ENCODE peak calls at places on chromosome 7, in five cellular contexts. T, X, R, A and J are unnamed samples.

GRCh38 chr7:500521-501420 is 18.9 kb downstream of the PDGFA start:
- DNase-seq in R (no peak), T (no peak), X (no peak), A (no peak), J (no peak)

GRCh38 chr7:70597071-70597470 is 534.9 kb upstream of the GALNT17 start:
- DNase-seq in T (no peak), R (no peak), A (no peak), X (no peak), J (no peak)

GRCh38 chr7:2096692-2097380 is 135.9 kb downstream of the MAD1L1 start:
- DNase-seq in T (no peak), R (no peak), X (no peak), A (no peak), J (no peak)

GRCh38 chr7:155172141-155172540 is 102.0 kb downstream of the HTR5A start:
- DNase-seq in R (no peak), X (no peak), T (no peak), A (no peak), J (no peak)

GRCh38 chr7:10412426-10413019 is 561.1 kb upstream of the PHF14 start:
- DNase-seq in T (peak; percentile 36), X (peak; percentile 1), A (peak; percentile 3), R (no peak), J (peak; percentile 44)

GRCh38 chr7:91031757-91032156 is 232.5 kb upstream of the FZD1 start:
- DNase-seq in X (no peak), A (no peak), T (no peak), R (no peak), J (no peak)

GRCh38 chr7:25852249-25852994 is 299.6 kb upstream of the NFE2L3 start:
- DNase-seq in R (no peak), X (no peak), T (no peak), A (no peak), J (peak; percentile 66)

GRCh38 chr7:16688249-16688648 is 42.3 kb downstream of the BZW2 start:
- DNase-seq in A (no peak), X (no peak), R (no peak), T (peak; percentile 50), J (no peak)

GRCh38 chr7:81956520-81956919 is 186.7 kb upstream of the HGF start:
- DNase-seq in X (peak; percentile 73), A (peak; percentile 5), T (no peak), R (peak; percentile 30), J (peak; percentile 42)

GRCh38 chr7:75987805-75988630 is 6.4 kb downstream of the TMEM120A start:
- DNase-seq in X (no peak), R (no peak), A (no peak), T (no peak), J (peak; percentile 43)

GRCh38 chr7:85710960-85711359 is 524.1 kb upstream of the SEMA3D start:
- DNase-seq in R (no peak), T (no peak), A (no peak), X (no peak), J (no peak)

GRCh38 chr7:141462958-141463357 is 88.3 kb upstream of the AGK start:
- DNase-seq in A (no peak), T (no peak), R (no peak), X (no peak), J (no peak)

GRCh38 chr7:151095123-151095797 is 9.0 kb downstream of the AGAP3 start:
- DNase-seq in X (no peak), R (no peak), T (no peak), A (no peak), J (no peak)

GRCh38 chr7:66877577-66878300 is 43.3 kb upstream of the TMEM248 start:
- DNase-seq in T (no peak), R (peak; percentile 54), A (no peak), X (peak; percentile 36), J (no peak)

GRCh38 chr7:24923172-24923865 is 56.7 kb downstream of the OSBPL3 start:
- DNase-seq in A (no peak), R (no peak), X (no peak), T (peak; percentile 52), J (no peak)

GRCh38 chr7:106285801-106286492 is 1.2 kb upstream of the NAMPT start:
- DNase-seq in R (peak; percentile 87), T (no peak), X (peak; percentile 73), A (no peak), J (no peak)

GRCh38 chr7:133009426-133009825 is 72.5 kb downstream of the CHCHD3 start:
- DNase-seq in A (no peak), X (no peak), R (no peak), T (no peak), J (no peak)

GRCh38 chr7:72405389-72405788 is 6.7 kb downstream of the CALN1 start:
- DNase-seq in A (no peak), R (no peak), T (no peak), X (no peak), J (no peak)

GRCh38 chr7:108222236-108222892 is 92.2 kb upstream of the LAMB4 start:
- DNase-seq in R (no peak), A (no peak), T (no peak), X (peak; percentile 43), J (no peak)
- TF ChIP-seq RCOR1 in R (no peak), A (no peak), T (no peak), X (no peak), J (no peak)

GRCh38 chr7:105246195-105247078 is 142.3 kb downstream of the SRPK2 start:
- DNase-seq in T (no peak), R (no peak), A (no peak), X (no peak), J (peak; percentile 67)
- TF ChIP-seq RCOR1 in T (no peak), R (no peak), A (no peak), X (no peak), J (no peak)

GRCh38 chr7:112233048-112233697 is 26.7 kb downstream of the ZNF277 start:
- DNase-seq in A (no peak), T (no peak), X (no peak), R (no peak), J (no peak)
- TF ChIP-seq RCOR1 in A (no peak), T (no peak), X (no peak), R (no peak), J (no peak)

GRCh38 chr7:130865408-130866236 is 131.6 kb upstream of the KLF14 start:
- DNase-seq in A (no peak), R (no peak), T (no peak), X (peak; percentile 61), J (no peak)
- TF ChIP-seq RCOR1 in A (no peak), R (no peak), T (no peak), X (no peak), J (no peak)